ENCODE peak calls at places on chromosomes 5 and 9, in ten cellular contexts. M, A, J, T, N, D, B, H, Y and Q are unnamed samples.

GRCh38 chr9:105341784-105342183 is 97.3 kb downstream of the SLC44A1 start:
- DNase-seq in M (peak; percentile 29), A (no peak), J (no peak), T (no peak), N (no peak), D (peak; percentile 47), B (no peak), H (no peak), Y (no peak), Q (no peak)

GRCh38 chr5:22488427-22488826 is 364.7 kb downstream of the CDH12 start:
- DNase-seq in M (no peak), A (no peak), J (no peak), T (no peak), N (no peak), D (no peak), B (no peak), H (no peak), Y (no peak), Q (no peak)

GRCh38 chr9:124480621-124480981 is 26.6 kb downstream of the NR5A1 start:
- DNase-seq in M (peak; percentile 25), A (no peak), J (no peak), T (peak; percentile 33), N (no peak), D (peak; percentile 10), B (no peak), H (peak; percentile 85), Y (no peak), Q (no peak)

GRCh38 chr9:776086-776485 is 65.4 kb upstream of the DMRT1 start:
- DNase-seq in M (no peak), A (no peak), J (no peak), T (no peak), N (no peak), D (no peak), B (no peak), H (no peak), Y (no peak), Q (no peak)

GRCh38 chr5:122099060-122099790 is 21.2 kb upstream of the LOX start:
- DNase-seq in M (peak; percentile 84), A (no peak), J (no peak), T (no peak), N (no peak), D (no peak), B (no peak), H (no peak), Y (no peak), Q (no peak)

GRCh38 chr9:76321185-76321828 is 72.9 kb downstream of the RFK start:
- DNase-seq in M (peak; percentile 82), A (no peak), J (no peak), T (no peak), N (peak; percentile 51), D (no peak), B (no peak), H (no peak), Y (no peak), Q (no peak)

GRCh38 chr9:110399983-110400382 is 62.3 kb upstream of the TXNDC8 start:
- DNase-seq in M (peak; percentile 7), A (no peak), J (no peak), T (no peak), N (no peak), D (no peak), B (no peak), H (no peak), Y (no peak), Q (no peak)

GRCh38 chr5:147538232-147538631 is 28.4 kb upstream of the DPYSL3 start:
- DNase-seq in M (peak; percentile 78), A (no peak), J (no peak), T (no peak), N (no peak), D (no peak), B (no peak), H (no peak), Y (no peak), Q (no peak)

GRCh38 chr5:143464723-143465490 is 61.4 kb upstream of the NR3C1 start:
- DNase-seq in M (no peak), A (no peak), J (no peak), T (no peak), N (no peak), D (no peak), B (no peak), H (no peak), Y (no peak), Q (no peak)

GRCh38 chr5:169181785-169182184 is 119.2 kb downstream of the SLIT3 start:
- DNase-seq in M (no peak), A (no peak), J (no peak), T (no peak), N (no peak), D (no peak), B (no peak), H (no peak), Y (no peak), Q (no peak)

GRCh38 chr9:36132081-36132480 is 4.5 kb upstream of the GLIPR2 start:
- DNase-seq in M (no peak), A (no peak), J (no peak), T (no peak), N (no peak), D (no peak), B (no peak), H (no peak), Y (no peak), Q (no peak)

GRCh38 chr5:179734536-179735164 is 2.0 kb downstream of the MAML1 start:
- DNase-seq in M (no peak), A (no peak), J (no peak), T (no peak), N (no peak), D (no peak), B (no peak), H (no peak), Y (no peak), Q (no peak)

GRCh38 chr9:99130069-99130468 is 25.2 kb downstream of the TGFBR1 start:
- DNase-seq in M (no peak), A (no peak), J (no peak), T (no peak), N (no peak), D (no peak), B (no peak), H (no peak), Y (no peak), Q (no peak)

GRCh38 chr9:74414325-74414724 is 82.8 kb upstream of the RORB start:
- DNase-seq in M (no peak), A (no peak), J (no peak), T (no peak), N (no peak), D (no peak), B (no peak), H (no peak), Y (no peak), Q (no peak)

GRCh38 chr9:101536938-101537337 is 3.3 kb downstream of the RNF20 start:
- DNase-seq in M (peak; percentile 20), A (no peak), J (no peak), T (no peak), N (no peak), D (peak; percentile 28), B (no peak), H (peak; percentile 10), Y (no peak), Q (no peak)

GRCh38 chr9:91433180-91433579 is 9.5 kb upstream of the NFIL3 start:
- DNase-seq in M (peak; percentile 94), A (no peak), J (no peak), T (no peak), N (peak; percentile 90), D (peak; percentile 48), B (peak; percentile 33), H (no peak), Y (no peak), Q (no peak)

GRCh38 chr9:33473216-33473615 is 508 bp downstream of the NOL6 start:
- DNase-seq in M (no peak), A (no peak), J (no peak), T (no peak), N (no peak), D (no peak), B (no peak), H (peak; percentile 10), Y (no peak), Q (no peak)

GRCh38 chr9:99852617-99853016 is 30.9 kb downstream of the NR4A3 start:
- DNase-seq in M (no peak), A (no peak), J (no peak), T (no peak), N (no peak), D (no peak), B (no peak), H (no peak), Y (no peak), Q (no peak)

GRCh38 chr5:107719207-107719606 is 48.5 kb upstream of the EFNA5 start:
- DNase-seq in M (no peak), A (no peak), J (no peak), T (no peak), N (no peak), D (no peak), B (no peak), H (no peak), Y (no peak), Q (no peak)

GRCh38 chr5:180111273-180111695 is 39.7 kb upstream of the RNF130 start:
- DNase-seq in M (no peak), A (no peak), J (no peak), T (no peak), N (no peak), D (no peak), B (no peak), H (no peak), Y (no peak), Q (no peak)

GRCh38 chr9:82934949-82935348 is 128.0 kb downstream of the RASEF start:
- DNase-seq in M (peak; percentile 95), A (no peak), J (peak; percentile 73), T (no peak), N (peak; percentile 10), D (no peak), B (no peak), H (peak; percentile 9), Y (no peak), Q (no peak)

GRCh38 chr5:1743061-1743768 is 56.4 kb downstream of the MRPL36 start:
- DNase-seq in M (no peak), A (no peak), J (no peak), T (no peak), N (no peak), D (no peak), B (no peak), H (no peak), Y (no peak), Q (no peak)

GRCh38 chr5:151755383-151755782 is 3.0 kb downstream of the ATOX1 start:
- DNase-seq in M (no peak), A (no peak), J (no peak), T (no peak), N (no peak), D (no peak), B (no peak), H (no peak), Y (no peak), Q (no peak)

GRCh38 chr9:10855847-10856246 is 243.0 kb upstream of the PTPRD start:
- DNase-seq in M (no peak), A (no peak), J (no peak), T (no peak), N (no peak), D (no peak), B (no peak), H (peak; percentile 5), Y (no peak), Q (no peak)

GRCh38 chr9:133844431-133844830 is 106.3 kb upstream of the SARDH start:
- DNase-seq in M (no peak), A (no peak), J (no peak), T (no peak), N (no peak), D (no peak), B (no peak), H (no peak), Y (no peak), Q (no peak)

GRCh38 chr9:88523056-88523455 is 11.9 kb upstream of the NXNL2 start:
- DNase-seq in M (peak; percentile 90), A (no peak), J (no peak), T (no peak), N (no peak), D (no peak), B (no peak), H (no peak), Y (no peak), Q (no peak)

GRCh38 chr5:132226516-132227234 is 978 bp downstream of the P4HA2 start:
- DNase-seq in M (peak; percentile 45), A (no peak), J (no peak), T (no peak), N (no peak), D (no peak), B (no peak), H (no peak), Y (no peak), Q (no peak)

GRCh38 chr9:85745203-85745602 is 3.4 kb upstream of the AGTPBP1 start:
- DNase-seq in M (no peak), A (no peak), J (no peak), T (no peak), N (no peak), D (no peak), B (no peak), H (no peak), Y (no peak), Q (no peak)